ENCODE peak calls at places on chromosomes 3 and 15, in eight cellular contexts. H, M, F, V, S, Q, D and G are unnamed samples. For H3K4me1, the result is how much of the 10 kb centered on the place peaks cover.

GRCh38 chr3:73546961-73547360 is 77.8 kb downstream of the PDZRN3 start:
- DNase-seq in M (no peak), S (no peak), D (no peak), Q (no peak), F (no peak), H (no peak), V (no peak), G (no peak)

GRCh38 chr15:60737217-60737616 is 258.3 kb upstream of the ICE2 start:
- DNase-seq in F (no peak), M (no peak), V (no peak), D (no peak), Q (peak), S (no peak), H (no peak), G (no peak)

GRCh38 chr3:59522550-59522949 is 472.7 kb upstream of the CFAP20DC start:
- DNase-seq in D (no peak), F (no peak), S (no peak), H (no peak), M (no peak), V (no peak), Q (peak), G (no peak)

GRCh38 chr15:34358367-34358766 is 8.6 kb downstream of the LPCAT4 start:
- DNase-seq in V (peak), Q (peak), S (no peak), D (no peak), H (no peak), M (no peak), F (no peak), G (no peak)

GRCh38 chr3:135992072-135992471 is 26.5 kb downstream of the PPP2R3A start:
- DNase-seq in M (no peak), F (peak), Q (peak), H (no peak), D (no peak), V (no peak), S (no peak), G (no peak)

GRCh38 chr15:27808182-27808581 is 290.9 kb downstream of the OCA2 start:
- DNase-seq in S (no peak), H (no peak), M (no peak), D (no peak), V (no peak), F (no peak), Q (no peak), G (no peak)

GRCh38 chr3:126570103-126570541 is 11.4 kb upstream of the C3orf22 start:
- DNase-seq in S (no peak), F (no peak), D (no peak), V (no peak), Q (no peak), M (no peak), H (no peak), G (no peak)

GRCh38 chr3:4720316-4721075 is 227.3 kb downstream of the ITPR1 start:
- DNase-seq in M (no peak), F (no peak), V (no peak), D (no peak), H (peak), S (peak), Q (peak), G (peak)

GRCh38 chr3:137765310-137766033 is 1.4 kb downstream of the SOX14 start:
- DNase-seq in V (peak), D (no peak), S (no peak), F (no peak), H (no peak), Q (no peak), M (no peak), G (no peak)

GRCh38 chr3:136173939-136174338 is 22.2 kb downstream of the MSL2 start:
- DNase-seq in H (no peak), M (no peak), F (no peak), S (no peak), D (no peak), Q (no peak), V (no peak), G (no peak)

GRCh38 chr15:50880221-50880620 is 28.3 kb upstream of the AP4E1 start:
- DNase-seq in M (no peak), H (no peak), V (no peak), F (no peak), Q (no peak), S (no peak), D (no peak), G (no peak)

GRCh38 chr3:45124379-45124778 is 21.8 kb downstream of the CDCP1 start:
- DNase-seq in H (no peak), F (peak), M (no peak), V (no peak), Q (peak), S (no peak), D (no peak), G (no peak)

GRCh38 chr3:171454026-171454425 is 6.2 kb downstream of the TNIK start:
- DNase-seq in S (no peak), H (peak), M (no peak), V (peak), F (no peak), Q (no peak), D (no peak), G (no peak)

GRCh38 chr15:98923159-98923558 is 84.4 kb downstream of the PGPEP1L start:
- DNase-seq in S (no peak), M (no peak), V (no peak), F (no peak), H (no peak), D (peak), Q (no peak), G (no peak)

GRCh38 chr3:195204360-195205166 is 66.4 kb downstream of the XXYLT1 start:
- DNase-seq in M (no peak), H (peak), D (no peak), S (no peak), F (no peak), V (peak), Q (no peak), G (peak)

GRCh38 chr3:184765730-184766074 is 46.3 kb upstream of the VPS8 start:
- DNase-seq in Q (peak), F (no peak), M (no peak), V (no peak), D (no peak), S (no peak), H (no peak), G (no peak)

GRCh38 chr15:65376767-65377104 is 1.1 kb downstream of the IGDCC3 start:
- DNase-seq in V (no peak), S (no peak), Q (no peak), M (no peak), H (no peak), F (no peak), D (no peak), G (no peak)

GRCh38 chr15:48440084-48440483 is 108.9 kb downstream of the DUT start:
- DNase-seq in Q (no peak), M (no peak), F (no peak), V (no peak), S (no peak), D (no peak), H (peak), G (peak)

GRCh38 chr3:134992180-134992579 is 197.1 kb downstream of the EPHB1 start:
- DNase-seq in M (no peak), Q (no peak), V (no peak), S (no peak), D (no peak), H (no peak), F (no peak), G (no peak)

GRCh38 chr15:58741032-58741431 is 8.5 kb downstream of the ADAM10 start:
- DNase-seq in V (no peak), S (no peak), F (no peak), D (no peak), H (no peak), Q (no peak), M (no peak), G (no peak)

GRCh38 chr3:78918361-78919020 is 849.3 kb downstream of the ROBO1 start:
- DNase-seq in Q (no peak), D (no peak), M (no peak), S (no peak), V (no peak), F (no peak), H (no peak), G (no peak)

GRCh38 chr3:103006541-103006940 is 571.7 kb downstream of the ZPLD1 start:
- DNase-seq in V (no peak), H (no peak), M (no peak), S (no peak), Q (no peak), F (no peak), D (no peak), G (no peak)

GRCh38 chr3:132135628-132136333 is 101.0 kb upstream of the CPNE4 start:
- DNase-seq in S (no peak), H (no peak), F (peak), D (no peak), Q (peak), V (peak), M (no peak), G (no peak)

DNA sequence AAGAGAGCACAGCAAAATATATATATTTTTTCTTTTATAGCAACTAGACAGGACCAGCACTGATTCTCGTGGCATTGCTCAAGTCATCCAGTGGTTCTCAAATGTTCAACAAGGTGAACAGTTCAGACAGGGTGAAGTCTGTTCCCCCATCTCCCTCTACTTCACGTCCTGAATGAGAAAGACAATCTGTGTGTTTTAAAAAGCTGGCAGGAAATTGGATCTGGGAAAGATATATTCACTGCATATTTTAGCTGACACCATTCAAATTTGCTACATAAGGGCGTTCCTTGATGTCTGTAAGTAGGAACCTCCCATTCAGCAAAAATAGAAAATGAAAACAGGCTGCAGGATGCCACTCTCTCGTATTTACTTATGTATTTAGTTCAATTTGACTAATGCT is 463.3 kb upstream of the KCNMB2 start:
- DNase-seq in S (no peak), V (no peak), D (no peak), Q (no peak), F (no peak), H (no peak), M (no peak), G (no peak)
- H3K27ac ChIP-seq in S (no peak), V (no peak), D (no peak), Q (no peak), F (no peak), H (no peak), M (no peak), G (peak)

GRCh38 chr15:40088929-40089755 is 19.5 kb downstream of the BMF start:
- DNase-seq in F (no peak), Q (no peak), H (no peak), V (no peak), D (no peak), M (no peak), S (no peak), G (peak)

GRCh38 chr15:40085225-40085624 is 23.5 kb downstream of the BMF start:
- DNase-seq in H (no peak), F (no peak), S (no peak), D (no peak), Q (no peak), V (no peak), M (no peak), G (no peak)

GRCh38 chr15:40084657-40085056 is 24.0 kb downstream of the BMF start:
- DNase-seq in M (no peak), H (no peak), Q (peak), D (no peak), S (no peak), V (no peak), F (no peak), G (no peak)

GRCh38 chr15:40087991-40088928 is 20.4 kb downstream of the BMF start:
- DNase-seq in D (no peak), H (peak), M (no peak), S (no peak), V (peak), Q (no peak), F (no peak), G (peak)

GRCh38 chr15:40087095-40087805 is 21.4 kb downstream of the BMF start:
- DNase-seq in V (no peak), M (no peak), F (no peak), S (no peak), D (no peak), Q (no peak), H (no peak), G (peak)
- H3K4me1 ChIP-seq in V (under half), M (under half), F (half or more), S (under half), D (under half), Q (under half), H (under half), G (half or more)

GRCh38 chr3:48652923-48653715 is 9.6 kb downstream of the CELSR3 start:
- DNase-seq in S (no peak), F (no peak), D (no peak), H (no peak), V (no peak), Q (no peak), M (no peak), G (no peak)

GRCh38 chr3:48656061-48656840 is 6.4 kb downstream of the CELSR3 start:
- DNase-seq in V (peak), H (peak), F (no peak), S (peak), M (peak), D (peak), Q (no peak), G (peak)

GRCh38 chr3:48656841-48657281 is 5.8 kb downstream of the CELSR3 start:
- DNase-seq in F (no peak), S (no peak), H (no peak), V (no peak), Q (no peak), D (no peak), M (no peak), G (no peak)

GRCh38 chr3:48655063-48655462 is 7.6 kb downstream of the CELSR3 start:
- DNase-seq in V (no peak), S (no peak), M (no peak), Q (no peak), D (no peak), F (no peak), H (no peak), G (no peak)

GRCh38 chr3:48655586-48655985 is 7.1 kb downstream of the CELSR3 start:
- DNase-seq in Q (no peak), D (no peak), V (no peak), M (peak), S (no peak), H (peak), F (no peak), G (no peak)
- H3K27ac ChIP-seq in Q (no peak), D (peak), V (no peak), M (no peak), S (no peak), H (peak), F (no peak), G (peak)

GRCh38 chr15:85899927-85900326 is 105.2 kb upstream of the KLHL25 start:
- DNase-seq in V (no peak), F (no peak), M (no peak), S (no peak), D (no peak), Q (no peak), H (no peak), G (no peak)

GRCh38 chr15:85897207-85897817 is 102.6 kb upstream of the KLHL25 start:
- DNase-seq in H (no peak), F (no peak), M (no peak), Q (no peak), S (no peak), V (no peak), D (no peak), G (no peak)

GRCh38 chr15:85892232-85892631 is 97.5 kb upstream of the KLHL25 start:
- DNase-seq in F (no peak), V (no peak), H (no peak), Q (no peak), D (no peak), M (no peak), S (no peak), G (no peak)

DNA sequence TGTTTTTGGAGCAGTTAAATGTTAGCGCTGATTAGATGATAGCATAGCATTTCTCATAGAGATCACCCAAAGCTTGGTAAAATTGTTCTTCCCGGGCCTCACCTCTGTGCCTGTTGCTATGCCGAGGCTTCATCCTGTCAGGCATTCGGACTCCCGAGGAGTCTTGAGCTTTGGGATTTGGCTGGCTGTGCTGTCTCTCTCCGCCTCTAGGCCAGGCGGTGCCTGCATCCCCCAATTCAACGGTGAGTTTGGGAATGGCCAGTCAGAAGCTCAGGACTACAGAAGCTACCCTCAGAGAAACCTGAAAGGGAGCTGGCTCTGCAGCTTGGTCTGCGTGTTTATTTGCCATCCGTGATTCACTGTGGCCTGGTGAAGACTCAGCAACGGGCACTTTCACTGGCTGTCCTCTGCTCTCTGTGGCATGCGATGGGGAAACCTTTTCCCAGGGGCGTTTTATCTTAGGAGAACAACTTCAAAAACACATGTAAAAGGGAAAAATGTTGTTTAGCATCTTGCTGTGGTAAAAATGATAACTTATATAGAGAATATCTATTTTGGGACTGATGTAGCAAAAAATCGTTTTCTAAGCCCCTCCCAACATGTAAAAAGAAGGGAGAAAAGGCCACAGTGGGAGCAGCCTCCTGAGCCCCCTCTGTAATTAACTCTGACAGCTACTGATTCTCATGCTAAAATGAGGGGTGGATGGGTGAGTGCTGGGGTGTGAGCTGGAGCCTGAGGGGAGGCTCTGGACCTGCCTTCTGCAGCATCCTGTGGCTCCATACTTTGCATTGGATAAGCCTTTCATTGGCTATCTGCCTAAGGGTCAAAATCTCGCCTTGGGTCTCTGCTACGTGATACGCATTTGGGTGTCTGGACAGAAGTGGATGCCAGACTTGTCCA is 103.3 kb upstream of the KLHL25 start:
- DNase-seq in V (no peak), H (no peak), D (no peak), Q (no peak), F (no peak), S (no peak), M (no peak), G (no peak)
- H3K4me1 ChIP-seq in V (under half), H (under half), D (under half), Q (under half), F (under half), S (under half), M (under half), G (under half)

GRCh38 chr15:45163508-45163856 is 24.3 kb downstream of the SHF start:
- DNase-seq in F (no peak), H (no peak), Q (no peak), V (no peak), D (no peak), M (no peak), S (no peak), G (no peak)
- H3K27ac ChIP-seq in F (no peak), H (no peak), Q (no peak), V (no peak), D (no peak), M (no peak), S (no peak), G (no peak)

GRCh38 chr15:101543926-101544490 is 54.5 kb upstream of the PCSK6 start:
- DNase-seq in Q (no peak), D (no peak), V (no peak), F (no peak), M (no peak), H (no peak), S (no peak), G (no peak)

GRCh38 chr15:101542306-101543025 is 53.0 kb upstream of the PCSK6 start:
- DNase-seq in Q (no peak), V (peak), F (peak), D (no peak), M (peak), H (no peak), S (no peak), G (peak)

GRCh38 chr15:101541501-101542292 is 52.2 kb upstream of the PCSK6 start:
- DNase-seq in Q (no peak), D (no peak), S (no peak), F (peak), H (no peak), M (no peak), V (no peak), G (peak)

GRCh38 chr15:101543026-101543390 is 53.5 kb upstream of the PCSK6 start:
- DNase-seq in F (no peak), M (no peak), D (no peak), H (no peak), Q (no peak), V (no peak), S (no peak), G (peak)

DNA sequence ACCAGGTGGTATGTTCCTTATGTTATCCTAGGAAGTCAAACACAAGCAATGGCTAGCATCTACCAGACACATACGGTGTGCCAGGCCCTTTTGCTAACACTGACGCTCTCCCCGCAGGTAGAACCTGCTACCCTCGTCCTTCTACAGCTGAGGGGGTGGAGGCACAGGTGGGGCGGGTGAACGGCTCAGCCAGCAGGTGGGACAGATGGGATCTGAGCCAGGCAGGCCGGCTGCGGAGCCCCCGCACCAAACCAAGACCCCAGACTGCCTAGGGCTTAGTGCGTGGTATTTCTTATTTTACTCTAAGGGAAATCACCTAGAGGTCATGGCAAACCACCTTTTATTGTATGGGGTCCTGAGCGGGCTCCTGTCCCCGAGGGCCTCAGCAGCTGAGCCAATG is 53.9 kb upstream of the PCSK6 start:
- DNase-seq in F (no peak), D (no peak), Q (no peak), H (no peak), M (no peak), V (no peak), S (no peak), G (peak)
- H3K4me1 ChIP-seq in F (under half), D (under half), Q (under half), H (under half), M (under half), V (under half), S (under half), G (under half)